ENCODE peak calls at places on chromosomes 13 and 19, in seven cellular contexts. N is fibroblast of the aortic adventitia, G is cardiac muscle cell, O is choroid plexus epithelial cell, U is endodermal cell, B is neural crest cell, C is body of pancreas. R is an unnamed sample.

GRCh38 chr13:40445557-40445990 is 220.9 kb downstream of the FOXO1 start:
- DNase-seq in N (peak), G (peak), O (peak), U (no peak), B (no peak), C (peak), R (peak)

GRCh38 chr13:112962911-112963625 is 5.9 kb upstream of the MCF2L start:
- DNase-seq in N (no peak), G (no peak), O (no peak), U (no peak), B (no peak), C (no peak), R (no peak)

GRCh38 chr13:106762711-106763110 is 194.8 kb upstream of the ARGLU1 start:
- DNase-seq in N (no peak), G (no peak), O (no peak), U (no peak), B (no peak), C (no peak), R (no peak)

GRCh38 chr19:2167896-2168618 is 4.3 kb downstream of the DOT1L start:
- DNase-seq in N (peak), G (peak), O (peak), U (no peak), B (no peak), C (no peak), R (peak)

GRCh38 chr19:33175886-33176669 is 18.1 kb upstream of the LRP3 start:
- DNase-seq in N (peak), G (peak), O (peak), U (peak), B (no peak), C (no peak), R (no peak)

GRCh38 chr13:89486065-89486464 is 1814.9 kb downstream of the SLITRK5 start:
- DNase-seq in N (no peak), G (no peak), O (no peak), U (no peak), B (no peak), C (no peak), R (no peak)

GRCh38 chr13:29696606-29697005 is 101.1 kb upstream of the SLC7A1 start:
- DNase-seq in N (no peak), G (no peak), O (no peak), U (no peak), B (no peak), C (no peak), R (no peak)

GRCh38 chr19:19372656-19373416 is 32.6 kb upstream of the GATAD2A start:
- DNase-seq in N (peak), G (peak), O (peak), U (no peak), B (no peak), C (no peak), R (peak)

GRCh38 chr13:78254113-78254512 is 335.5 kb upstream of the EDNRB start:
- DNase-seq in N (no peak), G (no peak), O (no peak), U (no peak), B (no peak), C (no peak), R (no peak)

GRCh38 chr13:76934671-76935070 is 13.6 kb upstream of the ACOD1 start:
- DNase-seq in N (no peak), G (peak), O (peak), U (no peak), B (no peak), C (no peak), R (no peak)

GRCh38 chr13:99816321-99816720 is 155.2 kb downstream of the ZIC5 start:
- DNase-seq in N (no peak), G (no peak), O (no peak), U (no peak), B (no peak), C (no peak), R (no peak)

GRCh38 chr13:75357576-75358295 is 124.2 kb downstream of the TBC1D4 start:
- DNase-seq in N (peak), G (peak), O (peak), U (peak), B (peak), C (no peak), R (peak)

GRCh38 chr19:1019616-1019961 is 1.3 kb downstream of the TMEM259 start:
- DNase-seq in N (no peak), G (no peak), O (no peak), U (no peak), B (no peak), C (no peak), R (no peak)

GRCh38 chr13:101449971-101450748 is 2.3 kb upstream of the ITGBL1 start:
- DNase-seq in N (peak), G (peak), O (peak), U (no peak), B (no peak), C (no peak), R (peak)

GRCh38 chr19:12092065-12092867 is 27.7 kb downstream of the ZNF844 start:
- DNase-seq in N (peak), G (peak), O (peak), U (peak), B (peak), C (peak), R (no peak)

GRCh38 chr13:91185294-91185863 is 162.1 kb upstream of the MIR17HG start:
- DNase-seq in N (peak), G (peak), O (peak), U (no peak), B (no peak), C (no peak), R (peak)

GRCh38 chr13:100323937-100324336 is 235.0 kb downstream of the PCCA start:
- DNase-seq in N (no peak), G (no peak), O (no peak), U (no peak), B (no peak), C (no peak), R (no peak)

GRCh38 chr19:48997972-48998371 is 4.3 kb downstream of the RUVBL2 start:
- DNase-seq in N (peak), G (peak), O (peak), U (peak), B (peak), C (peak), R (peak)

GRCh38 chr13:46751811-46752635 is 44.9 kb downstream of the ESD start:
- DNase-seq in N (peak), G (no peak), O (peak), U (no peak), B (no peak), C (no peak), R (no peak)
- TF ChIP-seq CTCF in N (peak), G (no peak), O (peak), U (peak), B (no peak), C (no peak), R (no peak)

GRCh38 chr13:48750588-48751383 is 97.1 kb downstream of the CYSLTR2 start:
- DNase-seq in N (peak), G (peak), O (peak), U (no peak), B (no peak), C (no peak), R (no peak)
- TF ChIP-seq CTCF in N (peak), G (peak), O (peak), U (no peak), B (no peak), C (no peak), R (no peak)

DNA sequence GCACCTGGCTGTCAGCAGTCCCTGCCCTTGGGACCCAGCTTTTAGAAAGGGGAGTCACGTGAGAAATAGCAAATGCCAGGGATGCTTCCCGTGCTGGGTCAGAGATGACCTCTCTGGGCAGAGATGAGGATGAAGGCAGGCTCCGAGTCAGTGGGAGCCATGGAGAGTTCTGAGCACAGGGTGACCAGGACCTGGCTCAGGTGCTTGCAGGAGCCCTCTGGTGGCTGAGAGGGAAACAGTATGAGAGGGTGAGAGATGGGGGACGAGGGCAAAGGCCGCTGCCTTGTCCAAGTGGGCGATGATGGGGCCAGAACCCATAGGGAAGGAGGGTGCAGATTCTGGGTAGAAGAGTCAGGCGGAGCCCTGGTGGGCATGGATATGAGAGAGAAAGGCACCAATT is 15.8 kb downstream of the TMED1 start:
- DNase-seq in N (no peak), G (no peak), O (no peak), U (peak), B (no peak), C (no peak), R (no peak)
- TF ChIP-seq CTCF in N (peak), G (no peak), O (peak), U (peak), B (peak), C (no peak), R (no peak)

DNA sequence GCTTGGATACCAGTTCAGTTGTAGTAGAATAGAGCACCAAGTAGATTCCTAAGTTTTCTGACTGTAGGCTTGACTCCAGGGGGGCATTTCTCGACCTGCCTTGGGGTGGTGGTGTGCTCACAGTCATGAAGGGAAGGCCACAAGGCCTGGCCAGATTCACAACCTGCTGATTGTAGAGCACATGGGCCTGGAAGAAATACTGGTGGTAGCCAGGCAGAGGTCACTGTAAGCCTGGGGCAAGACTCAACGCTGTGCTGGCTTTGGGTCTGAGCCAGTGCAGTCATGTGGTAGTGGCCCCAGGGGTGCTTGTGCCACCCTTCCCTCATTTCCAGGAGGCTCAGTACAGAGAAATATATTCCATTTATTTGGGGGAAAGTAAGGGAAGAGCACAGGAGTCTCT is 832.3 kb upstream of the SLC10A2 start:
- DNase-seq in N (no peak), G (no peak), O (no peak), U (peak), B (no peak), C (no peak), R (no peak)
- TF ChIP-seq CTCF in N (no peak), G (no peak), O (no peak), U (peak), B (no peak), C (no peak), R (no peak)